ENCODE peak calls at places on chromosomes 12 and 14, in four cellular contexts. F is GM23338; T is aorta; I is CD8-positive, alpha-beta T cell. U is an unnamed sample.

GRCh38 chr14:75783602-75784313 is 122.7 kb downstream of the TTLL5 start:
- DNase-seq in F (no peak), T (no peak), I (no peak), U (no peak)

GRCh38 chr12:8950702-8951478 is 1.4 kb upstream of the M6PR start:
- DNase-seq in F (no peak), T (no peak), I (peak; percentile 52), U (no peak)

GRCh38 chr14:87102979-87103378 is 890.0 kb downstream of the GALC start:
- DNase-seq in F (no peak), T (no peak), I (no peak), U (no peak)

GRCh38 chr12:122896662-122897061 is 738 bp upstream of the VPS37B start:
- DNase-seq in F (no peak), T (no peak), I (no peak), U (no peak)

GRCh38 chr12:80400591-80400991 is 43.4 kb upstream of the PTPRQ start:
- DNase-seq in F (peak; percentile 65), T (peak; percentile 78), I (no peak), U (no peak)

GRCh38 chr12:38625306-38625705 is 280.1 kb downstream of the CPNE8 start:
- DNase-seq in F (no peak), T (no peak), I (no peak), U (no peak)

GRCh38 chr14:64244279-64244678 is 49.9 kb downstream of the ESR2 start:
- DNase-seq in F (no peak), T (no peak), I (no peak), U (no peak)

GRCh38 chr14:70822706-70823185 is 13.4 kb upstream of the MAP3K9 start:
- DNase-seq in F (peak; percentile 96), T (peak; percentile 84), I (no peak), U (peak; percentile 14)

GRCh38 chr14:88793259-88793625 is 489 bp upstream of the EML5 start:
- DNase-seq in F (no peak), T (no peak), I (no peak), U (no peak)

GRCh38 chr12:81083906-81084513 is 6.1 kb downstream of the ACSS3 start:
- DNase-seq in F (no peak), T (no peak), I (no peak), U (no peak)

GRCh38 chr14:67059576-67059975 is 129.7 kb upstream of the GARIN2 start:
- DNase-seq in F (no peak), T (no peak), I (no peak), U (no peak)

GRCh38 chr14:95413289-95414215 is 93.8 kb upstream of the CLMN start:
- DNase-seq in F (no peak), T (no peak), I (no peak), U (no peak)

GRCh38 chr12:29187756-29188155 is 38.7 kb downstream of the FAR2 start:
- DNase-seq in F (no peak), T (no peak), I (no peak), U (no peak)

GRCh38 chr12:9364224-9365176 is 156.3 kb upstream of the PZP start:
- DNase-seq in F (peak; percentile 91), T (no peak), I (no peak), U (no peak)

GRCh38 chr14:52220924-52221802 is 46.3 kb upstream of the PTGDR start:
- DNase-seq in F (no peak), T (no peak), I (peak; percentile 51), U (no peak)

GRCh38 chr14:74571901-74572828 is 39.9 kb downstream of the LTBP2 start:
- DNase-seq in F (no peak), T (peak; percentile 74), I (no peak), U (no peak)

GRCh38 chr14:80638620-80639215 is 302.8 kb downstream of the CEP128 start:
- DNase-seq in F (no peak), T (no peak), I (no peak), U (no peak)
- H3K4me3 ChIP-seq in F (no peak overlapping the region), T (no peak overlapping the region), I (no peak overlapping the region), U (no peak overlapping the region)

GRCh38 chr12:64265839-64266238 is 43.7 kb upstream of the KICS2 start:
- DNase-seq in F (no peak), T (no peak), I (no peak), U (no peak)
- H3K4me3 ChIP-seq in F (no peak overlapping the region), T (no peak overlapping the region), I (no peak overlapping the region), U (no peak overlapping the region)

GRCh38 chr14:90695997-90696681 is 120.1 kb downstream of the TTC7B start:
- DNase-seq in F (no peak), T (no peak), I (no peak), U (no peak)

GRCh38 chr14:90697577-90698206 is 118.5 kb downstream of the TTC7B start:
- DNase-seq in F (peak; percentile 93), T (peak; percentile 92), I (peak; percentile 85), U (peak; percentile 54)

GRCh38 chr14:90696728-90697127 is 119.5 kb downstream of the TTC7B start:
- DNase-seq in F (no peak), T (no peak), I (no peak), U (no peak)

GRCh38 chr14:90698379-90698869 is 117.8 kb downstream of the TTC7B start:
- DNase-seq in F (no peak), T (no peak), I (no peak), U (no peak)

DNA sequence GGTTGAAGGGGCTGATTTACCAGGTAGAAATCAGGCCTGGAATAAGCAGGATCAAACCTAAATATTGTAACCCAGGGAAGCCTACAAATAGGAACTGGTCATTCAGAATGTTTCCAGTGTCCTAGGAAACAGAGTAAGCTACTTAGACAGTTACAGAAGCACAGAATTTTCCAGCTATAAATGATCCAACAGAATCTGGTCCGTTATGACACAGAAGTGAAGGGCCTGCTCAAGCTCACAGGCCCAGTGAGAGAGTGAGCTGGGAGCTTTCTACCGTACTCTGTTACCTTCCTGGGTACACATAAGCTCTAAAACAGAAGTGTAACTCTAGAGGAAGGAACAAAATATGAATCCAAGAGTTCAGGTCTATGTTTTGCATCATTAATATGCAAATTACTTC is 119.1 kb downstream of the TTC7B start:
- DNase-seq in F (no peak), T (no peak), I (no peak), U (no peak)
- H3K4me3 ChIP-seq in F (no peak overlapping the region), T (no peak overlapping the region), I (no peak overlapping the region), U (no peak overlapping the region)

DNA sequence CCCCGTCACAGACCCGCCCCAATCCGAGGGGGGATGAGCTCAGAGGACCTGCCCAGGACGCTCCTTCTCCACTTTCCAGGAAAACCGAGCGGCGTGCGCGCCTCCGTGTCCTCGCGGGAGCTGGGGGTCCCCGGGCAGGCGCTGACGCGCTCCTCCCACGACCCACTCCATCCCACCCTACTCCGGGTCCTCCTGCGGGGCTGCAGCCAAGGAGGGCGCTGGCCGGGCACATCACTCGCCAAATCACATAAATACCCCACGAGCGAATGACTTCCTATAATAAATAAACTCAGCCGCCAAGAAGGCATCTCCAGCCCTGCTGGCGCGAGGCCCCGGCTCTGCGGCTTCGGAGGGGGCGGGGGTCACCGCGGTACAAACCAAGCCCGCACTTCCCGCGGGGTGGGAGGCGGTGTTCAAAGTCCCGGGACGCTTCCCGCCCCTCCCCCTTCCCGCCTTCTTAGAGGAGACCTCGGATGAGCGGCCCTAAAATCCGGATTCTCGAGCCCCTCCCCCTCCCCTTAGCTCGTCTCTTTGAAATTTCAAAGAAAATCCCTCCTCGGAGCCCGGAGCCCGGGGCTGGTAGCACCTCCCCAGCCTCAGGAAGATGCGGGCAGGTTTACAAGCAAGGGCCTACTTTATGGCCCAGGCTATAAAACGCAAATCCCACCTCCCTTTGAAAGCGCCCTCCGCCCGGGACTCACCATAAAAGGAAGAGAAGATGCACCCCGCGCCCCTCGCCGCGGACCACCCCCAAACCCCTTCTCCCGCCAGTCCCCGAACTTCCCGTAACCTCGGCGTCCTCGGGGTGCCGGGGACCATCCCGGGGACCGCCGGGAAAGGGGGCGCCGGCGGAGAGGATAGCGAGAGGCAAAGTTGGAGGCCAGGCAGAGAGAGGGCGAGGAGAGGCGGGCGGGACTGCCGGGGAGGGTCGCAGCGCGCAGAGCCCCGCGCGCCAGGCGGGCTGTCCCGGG is 718 bp upstream of the FZD10 start:
- DNase-seq in F (peak; percentile 80), T (peak; percentile 83), I (no peak), U (no peak)
- H3K4me3 ChIP-seq in F (peak overlapping the region; percentile 52), T (peak overlapping the region; percentile 42), I (no peak overlapping the region), U (peak overlapping the region; percentile 11)

DNA sequence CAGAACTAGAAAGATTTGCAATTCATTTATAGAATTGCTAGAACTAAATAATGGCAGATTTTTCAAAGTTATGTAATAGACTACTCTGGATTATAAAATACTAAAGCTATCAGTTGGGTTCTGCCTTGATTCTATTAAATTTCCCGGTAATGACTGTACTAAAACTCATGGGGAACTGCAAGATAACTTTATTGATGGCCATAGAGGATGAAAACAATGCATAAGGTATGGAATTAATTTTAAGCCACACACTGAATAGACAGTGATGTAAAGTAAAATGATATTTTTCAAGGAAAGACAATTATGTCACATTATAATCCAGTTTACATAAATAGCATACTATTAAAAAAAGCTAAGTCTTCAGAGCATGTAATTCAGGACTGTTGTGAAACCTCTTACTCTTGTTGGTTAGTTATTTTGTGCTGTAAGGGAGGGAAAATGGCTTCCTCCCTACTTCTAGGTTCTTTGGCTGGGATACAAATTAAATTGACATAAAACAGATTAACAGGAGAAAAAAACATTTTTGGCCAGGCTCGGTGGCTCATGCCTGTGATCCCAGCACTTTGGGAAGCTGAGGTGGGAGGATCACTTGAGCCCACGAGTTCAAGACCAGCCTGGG is 134.4 kb upstream of the AMIGO2 start:
- DNase-seq in F (no peak), T (no peak), I (no peak), U (no peak)
- H3K4me3 ChIP-seq in F (no peak overlapping the region), T (no peak overlapping the region), I (peak overlapping the region; percentile 80), U (no peak overlapping the region)

DNA sequence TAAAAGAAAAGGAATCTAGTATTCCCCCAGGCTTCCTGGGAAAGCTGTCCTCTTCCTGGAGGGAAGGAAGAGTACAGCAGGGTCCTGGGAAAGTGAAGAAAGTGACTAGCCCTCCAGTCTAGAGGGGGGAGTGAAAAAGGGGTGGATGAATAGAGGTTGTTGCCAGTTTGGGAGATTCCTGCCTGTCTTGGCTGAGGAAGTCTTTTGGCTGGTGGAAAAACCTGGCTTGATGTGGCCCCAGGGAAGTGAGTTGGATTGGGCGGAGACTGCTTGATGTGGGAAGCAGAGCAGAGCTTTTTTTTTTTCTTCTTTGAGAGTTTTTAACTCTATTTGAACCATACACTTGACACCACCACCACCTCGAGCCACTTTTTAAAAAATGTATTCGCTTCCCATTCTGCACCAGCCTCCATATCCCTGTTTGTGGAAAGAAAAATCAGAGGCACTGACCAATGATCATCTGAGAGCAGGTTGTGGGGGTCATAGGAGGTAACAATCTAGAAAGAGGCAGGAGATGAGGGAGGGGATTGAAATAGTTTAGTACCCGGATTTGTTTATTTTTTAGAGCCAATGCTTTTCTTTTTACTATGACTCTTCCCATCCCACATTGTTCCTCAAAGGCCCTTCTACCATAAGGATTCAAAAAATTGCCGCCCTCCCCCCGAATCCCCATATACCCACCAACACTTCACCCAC is 718 bp upstream of the DTX3 start:
- DNase-seq in F (peak; percentile 75), T (no peak), I (no peak), U (no peak)
- H3K4me3 ChIP-seq in F (peak overlapping the region; percentile 93), T (peak overlapping the region; percentile 96), I (peak overlapping the region; percentile 71), U (no peak overlapping the region)